ENCODE peak calls at places on chromosomes 2 and 18, in eight cellular contexts. Y is A549, V is uterus, T is mammary epithelial cell, S is stomach, U is left ventricle myocardium inferior, E is HCT116, A is PC-9. B is an unnamed sample. For H3K4me1, the result is how much of the 10 kb centered on the place peaks cover.

GRCh38 chr2:55923091-55923977 is at the start of gene EFEMP1:
- DNase-seq in Y (peak), V (peak), T (peak), S (peak), U (peak), E (no peak), A (peak), B (no peak)

GRCh38 chr18:650428-650858 is 7.0 kb upstream of the TYMS start:
- DNase-seq in Y (no peak), V (no peak), T (no peak), S (no peak), U (no peak), E (no peak), A (no peak), B (no peak)

GRCh38 chr2:44257781-44258180 is 17.5 kb upstream of the SLC3A1 start:
- DNase-seq in Y (no peak), V (no peak), T (no peak), S (no peak), U (no peak), E (no peak), A (no peak), B (no peak)

GRCh38 chr2:217929757-217930707 is 72.8 kb downstream of the TNS1 start:
- DNase-seq in Y (no peak), V (peak), T (no peak), S (no peak), U (peak), E (no peak), A (no peak), B (peak)

GRCh38 chr2:11657646-11658045 is 12.3 kb downstream of the NTSR2 start:
- DNase-seq in Y (no peak), V (no peak), T (no peak), S (no peak), U (no peak), E (no peak), A (no peak), B (no peak)

GRCh38 chr2:65153515-65153914 is 23.6 kb upstream of the RAB1A start:
- DNase-seq in Y (peak), V (no peak), T (peak), S (no peak), U (no peak), E (no peak), A (peak), B (no peak)

GRCh38 chr2:150832686-150833085 is 345.2 kb upstream of the RND3 start:
- DNase-seq in Y (no peak), V (no peak), T (no peak), S (no peak), U (no peak), E (no peak), A (no peak), B (peak)

GRCh38 chr18:21760321-21760720 is 19.7 kb downstream of the MIB1 start:
- DNase-seq in Y (no peak), V (no peak), T (no peak), S (no peak), U (no peak), E (no peak), A (no peak), B (no peak)

GRCh38 chr2:63364866-63365265 is 223.4 kb downstream of the WDPCP start:
- DNase-seq in Y (no peak), V (no peak), T (no peak), S (no peak), U (no peak), E (no peak), A (no peak), B (no peak)

GRCh38 chr2:147989809-147990403 is 30.6 kb downstream of the ORC4 start:
- DNase-seq in Y (peak), V (no peak), T (peak), S (no peak), U (no peak), E (peak), A (no peak), B (no peak)

GRCh38 chr2:12335185-12335584 is 381.6 kb upstream of the TRIB2 start:
- DNase-seq in Y (no peak), V (no peak), T (no peak), S (no peak), U (no peak), E (no peak), A (no peak), B (no peak)

GRCh38 chr2:159399716-159400525 is 113.4 kb upstream of the WDSUB1 start:
- DNase-seq in Y (peak), V (no peak), T (peak), S (no peak), U (no peak), E (no peak), A (no peak), B (no peak)

GRCh38 chr18:77526962-77527361 is 277.3 kb downstream of the GALR1 start:
- DNase-seq in Y (no peak), V (no peak), T (no peak), S (no peak), U (no peak), E (no peak), A (no peak), B (no peak)

GRCh38 chr18:76937597-76937996 is 115.2 kb downstream of the ZNF236 start:
- DNase-seq in Y (no peak), V (no peak), T (no peak), S (no peak), U (no peak), E (no peak), A (no peak), B (no peak)

GRCh38 chr18:48841381-48842258 is 109.1 kb downstream of the SMAD7 start:
- DNase-seq in Y (no peak), V (peak), T (no peak), S (no peak), U (peak), E (no peak), A (peak), B (peak)

GRCh38 chr2:95272299-95272751 is 1.9 kb upstream of the PROM2 start:
- DNase-seq in Y (no peak), V (no peak), T (no peak), S (peak), U (no peak), E (no peak), A (no peak), B (peak)

GRCh38 chr18:60935046-60935445 is 398.2 kb upstream of the CDH20 start:
- DNase-seq in Y (no peak), V (no peak), T (no peak), S (no peak), U (no peak), E (no peak), A (no peak), B (no peak)

GRCh38 chr2:47274054-47274779 is 119.1 kb upstream of the STPG4 start:
- DNase-seq in Y (peak), V (peak), T (no peak), S (no peak), U (no peak), E (no peak), A (peak), B (peak)

GRCh38 chr2:225223301-225223700 is 176.2 kb upstream of the NYAP2 start:
- DNase-seq in Y (no peak), V (no peak), T (no peak), S (no peak), U (no peak), E (no peak), A (no peak), B (no peak)

GRCh38 chr2:201546576-201546975 is 95.0 kb downstream of the STRADB start:
- DNase-seq in Y (no peak), V (no peak), T (no peak), S (no peak), U (no peak), E (no peak), A (no peak), B (no peak)

GRCh38 chr2:134433934-134434333 is 180.1 kb downstream of the MGAT5 start:
- DNase-seq in Y (no peak), V (no peak), T (no peak), S (no peak), U (no peak), E (no peak), A (no peak), B (no peak)

GRCh38 chr18:48848641-48849143 is 102.1 kb downstream of the SMAD7 start:
- DNase-seq in Y (peak), V (peak), T (peak), S (no peak), U (peak), E (no peak), A (no peak), B (no peak)

GRCh38 chr2:30226144-30227032 is 4.9 kb upstream of the LBH start:
- DNase-seq in Y (no peak), V (no peak), T (no peak), S (no peak), U (no peak), E (no peak), A (no peak), B (no peak)

GRCh38 chr2:15059870-15060617 is 427.5 kb downstream of the LRATD1 start:
- DNase-seq in Y (no peak), V (no peak), T (peak), S (no peak), U (no peak), E (no peak), A (no peak), B (no peak)

GRCh38 chr2:26838121-26838906 is 9.6 kb upstream of the DPYSL5 start:
- DNase-seq in Y (no peak), V (no peak), T (peak), S (no peak), U (no peak), E (no peak), A (peak), B (no peak)

GRCh38 chr2:64854773-64855237 is 134.4 kb upstream of the SLC1A4 start:
- DNase-seq in Y (peak), V (no peak), T (no peak), S (no peak), U (no peak), E (no peak), A (no peak), B (peak)

GRCh38 chr2:120344991-120345975 is 653 bp upstream of the INHBB start:
- DNase-seq in Y (peak), V (no peak), T (no peak), S (no peak), U (no peak), E (no peak), A (no peak), B (no peak)

GRCh38 chr2:60565472-60565871 is 12.0 kb upstream of the BCL11A start:
- DNase-seq in Y (peak), V (no peak), T (no peak), S (no peak), U (no peak), E (peak), A (no peak), B (peak)

GRCh38 chr2:60840880-60841279 is 40.5 kb upstream of the REL start:
- DNase-seq in Y (no peak), V (no peak), T (no peak), S (no peak), U (no peak), E (no peak), A (no peak), B (no peak)

GRCh38 chr2:148006249-148007007 is 14.1 kb downstream of the ORC4 start:
- DNase-seq in Y (no peak), V (no peak), T (no peak), S (no peak), U (no peak), E (no peak), A (no peak), B (no peak)

GRCh38 chr2:110804915-110805314 is 72.5 kb downstream of the ACOXL start:
- DNase-seq in Y (no peak), V (no peak), T (no peak), S (no peak), U (no peak), E (no peak), A (no peak), B (no peak)

GRCh38 chr2:75416420-75417342 is 144.1 kb downstream of the EVA1A start:
- DNase-seq in Y (peak), V (no peak), T (no peak), S (no peak), U (no peak), E (no peak), A (no peak), B (no peak)

GRCh38 chr2:62529758-62530157 is 23.8 kb upstream of the TMEM17 start:
- DNase-seq in Y (no peak), V (no peak), T (no peak), S (no peak), U (no peak), E (no peak), A (no peak), B (no peak)

GRCh38 chr2:29495536-29495935 is 380.3 kb downstream of the CLIP4 start:
- DNase-seq in Y (no peak), V (no peak), T (no peak), S (no peak), U (no peak), E (no peak), A (no peak), B (no peak)

GRCh38 chr2:38750793-38751042 is 443 bp downstream of the SRSF7 start:
- DNase-seq in Y (no peak), V (peak), T (no peak), S (peak), U (peak), E (no peak), A (no peak), B (peak)

GRCh38 chr2:227324671-227325055 is 388 bp upstream of the MFF start:
- DNase-seq in Y (no peak), V (no peak), T (no peak), S (no peak), U (no peak), E (peak), A (no peak), B (peak)

GRCh38 chr2:209523778-209524362 is 100.0 kb downstream of the MAP2 start:
- DNase-seq in Y (no peak), V (no peak), T (no peak), S (no peak), U (no peak), E (no peak), A (no peak), B (no peak)

GRCh38 chr2:10091182-10091932 is 11.1 kb upstream of the CYS1 start:
- DNase-seq in Y (no peak), V (no peak), T (no peak), S (peak), U (no peak), E (no peak), A (no peak), B (no peak)

GRCh38 chr2:161418715-161419337 is 2.7 kb downstream of the TBR1 start:
- DNase-seq in Y (no peak), V (no peak), T (no peak), S (no peak), U (no peak), E (no peak), A (no peak), B (no peak)

GRCh38 chr2:109530712-109531111 is 83.1 kb downstream of the SEPTIN10 start:
- DNase-seq in Y (peak), V (no peak), T (no peak), S (no peak), U (no peak), E (no peak), A (no peak), B (no peak)
- TF ChIP-seq CTCF in Y (no peak), V (no peak), T (no peak), S (no peak), U (no peak), E (no peak), A (no peak), B (no peak)

DNA sequence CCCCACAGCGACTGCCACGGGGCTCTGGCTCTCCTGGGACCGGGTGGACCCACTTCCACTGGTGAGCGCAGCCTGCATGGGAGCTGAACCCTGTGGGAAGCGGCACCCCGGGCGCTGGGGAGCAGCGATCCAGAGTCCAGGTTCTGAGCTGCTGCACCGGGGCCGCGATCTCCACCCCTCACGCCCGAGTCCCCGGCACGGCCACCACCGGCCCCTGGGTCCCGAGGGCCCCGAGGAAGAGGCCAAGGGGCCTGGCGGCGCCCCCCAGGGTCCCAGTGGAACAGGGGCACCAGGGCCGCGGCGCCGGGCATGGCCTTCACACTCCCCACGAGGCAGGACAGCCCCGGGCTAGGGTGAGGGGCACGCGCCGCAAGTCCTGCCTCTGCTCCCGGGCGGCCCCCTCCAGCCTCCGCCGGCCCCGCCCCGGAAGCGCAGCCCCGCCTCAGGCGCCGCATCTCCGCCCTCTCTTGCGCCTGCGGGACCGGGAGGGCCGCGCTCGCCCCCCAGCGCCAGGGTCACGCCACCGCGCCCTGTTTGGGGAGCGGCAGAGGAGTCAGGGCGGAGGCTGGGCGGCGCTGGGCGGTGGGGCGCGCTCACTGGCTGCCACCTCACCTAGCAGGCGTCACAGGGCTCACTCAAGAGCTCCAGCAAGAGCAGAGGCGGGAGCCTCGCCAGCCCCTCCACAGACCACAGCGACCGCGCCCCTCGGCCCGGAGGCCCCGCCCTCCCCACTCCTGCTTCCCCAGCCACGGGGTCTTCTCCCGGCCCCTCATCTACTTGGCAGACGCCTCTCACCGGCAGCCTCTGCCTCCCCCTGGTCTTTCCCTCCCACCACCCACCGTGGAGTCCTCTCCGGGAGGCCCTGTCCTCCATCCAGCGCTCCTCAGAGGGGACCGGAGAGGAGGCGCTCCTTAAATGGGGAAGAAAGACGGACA is 26.8 kb downstream of the THAP4 start:
- DNase-seq in Y (no peak), V (peak), T (peak), S (peak), U (peak), E (no peak), A (no peak), B (peak)
- H3K4me3 ChIP-seq in Y (no peak), V (peak), T (peak), S (peak), U (peak), E (no peak), A (no peak), B (no peak)

GRCh38 chr2:16647992-16648617 is 17.5 kb downstream of the CYRIA start:
- DNase-seq in Y (no peak), V (no peak), T (no peak), S (no peak), U (no peak), E (no peak), A (no peak), B (no peak)
- H3K4me1 ChIP-seq in Y (under half), V (under half), T (under half), S (under half), U (half or more), E (under half), A (under half), B (half or more)

GRCh38 chr2:67689186-67689585 is 292.1 kb downstream of the ETAA1 start:
- DNase-seq in Y (no peak), V (no peak), T (no peak), S (no peak), U (no peak), E (no peak), A (no peak), B (no peak)
- TF ChIP-seq CTCF in Y (no peak), V (no peak), T (no peak), S (no peak), U (no peak), E (no peak), A (no peak), B (no peak)

GRCh38 chr2:173296235-173296634 is 58.4 kb upstream of the CDCA7 start:
- DNase-seq in Y (no peak), V (no peak), T (peak), S (no peak), U (no peak), E (no peak), A (peak), B (no peak)

GRCh38 chr2:173300458-173300857 is 54.2 kb upstream of the CDCA7 start:
- DNase-seq in Y (no peak), V (no peak), T (no peak), S (no peak), U (no peak), E (no peak), A (peak), B (no peak)

GRCh38 chr2:173299764-173300163 is 54.9 kb upstream of the CDCA7 start:
- DNase-seq in Y (no peak), V (no peak), T (no peak), S (no peak), U (no peak), E (no peak), A (no peak), B (no peak)

GRCh38 chr2:173298536-173299097 is 56.1 kb upstream of the CDCA7 start:
- DNase-seq in Y (peak), V (no peak), T (no peak), S (no peak), U (no peak), E (peak), A (no peak), B (no peak)
- H3K4me3 ChIP-seq in Y (no peak), V (no peak), T (no peak), S (no peak), U (no peak), E (no peak), A (no peak), B (no peak)

DNA sequence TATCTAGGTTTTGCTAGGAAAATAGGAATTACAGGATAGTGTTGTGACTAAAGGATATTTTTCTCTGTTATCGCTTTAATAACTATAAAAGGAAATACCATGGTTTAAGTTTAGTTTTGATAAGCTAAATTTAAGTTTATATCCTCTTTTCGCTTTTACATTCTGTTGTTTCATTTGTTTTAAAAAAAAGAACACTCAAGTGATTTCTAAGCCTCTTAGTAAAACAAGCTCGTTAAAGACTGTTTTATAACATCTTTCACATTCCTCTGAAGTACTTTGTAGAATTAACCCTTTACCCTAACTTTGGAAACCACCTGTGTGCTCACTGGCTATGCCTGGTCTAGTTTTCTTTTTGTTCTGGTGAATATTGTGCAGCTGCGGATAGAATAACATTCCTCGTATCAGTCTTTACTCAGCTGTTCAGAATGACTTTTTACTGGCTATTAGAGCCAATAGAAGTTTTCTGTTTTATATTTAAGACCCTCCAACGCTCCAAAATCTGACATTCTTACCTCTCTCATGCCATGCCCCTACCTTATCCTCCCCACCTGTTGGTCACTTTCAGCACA is 183.1 kb downstream of the PTPRM start:
- DNase-seq in Y (no peak), V (no peak), T (no peak), S (no peak), U (no peak), E (no peak), A (no peak), B (no peak)
- H3K4me1 ChIP-seq in Y (half or more), V (under half), T (under half), S (under half), U (half or more), E (under half), A (under half), B (under half)

DNA sequence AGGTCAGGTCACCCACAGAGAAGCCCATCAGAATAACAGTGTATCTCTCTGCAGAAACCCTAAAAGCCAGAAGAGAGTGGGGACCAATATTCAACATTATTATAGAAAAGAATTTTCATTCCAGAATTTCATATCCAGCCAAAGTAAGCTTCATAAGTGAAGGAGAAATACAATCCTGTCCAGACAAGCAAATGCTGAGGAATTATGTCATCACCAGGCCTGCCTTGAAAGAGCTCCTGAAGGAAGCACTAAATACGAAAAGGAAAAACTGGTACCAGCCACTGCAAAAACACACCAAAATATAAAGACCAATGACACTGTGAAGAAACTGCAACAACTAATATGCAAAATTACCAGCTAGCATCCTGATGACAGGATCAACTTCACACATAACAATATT is 260.0 kb upstream of the KYNU start:
- DNase-seq in Y (no peak), V (no peak), T (peak), S (no peak), U (no peak), E (no peak), A (no peak), B (no peak)
- TF ChIP-seq CTCF in Y (no peak), V (no peak), T (no peak), S (no peak), U (no peak), E (no peak), A (no peak), B (no peak)

GRCh38 chr2:197675246-197675645 is at the start of gene RFTN2:
- DNase-seq in Y (no peak), V (no peak), T (no peak), S (no peak), U (no peak), E (no peak), A (no peak), B (no peak)
- H3K4me3 ChIP-seq in Y (no peak), V (peak), T (no peak), S (peak), U (peak), E (no peak), A (no peak), B (peak)

GRCh38 chr18:79780547-79780946 is 17.2 kb upstream of the KCNG2 start:
- DNase-seq in Y (no peak), V (no peak), T (no peak), S (no peak), U (no peak), E (no peak), A (no peak), B (no peak)
- H3K4me1 ChIP-seq in Y (under half), V (under half), T (under half), S (under half), U (under half), E (under half), A (under half), B (under half)